ENCODE peak calls at places on chromosome 10, in four cellular contexts. X, V, L and K are unnamed samples.

GRCh38 chr10:85222300-85222699 is 893.9 kb downstream of the CCSER2 start:
- DNase-seq in V (no peak), L (no peak), X (no peak), K (no peak)

GRCh38 chr10:110792476-110792875 is 79.3 kb upstream of the PDCD4 start:
- DNase-seq in X (no peak), V (no peak), L (no peak), K (no peak)

GRCh38 chr10:131207584-131208532 is 103.7 kb downstream of the TCERG1L start:
- DNase-seq in V (no peak), X (no peak), L (no peak), K (no peak)

GRCh38 chr10:125037145-125037544 is 95.2 kb downstream of the ZRANB1 start:
- DNase-seq in V (peak; percentile 65), L (peak; percentile 72), X (no peak), K (no peak)

GRCh38 chr10:22219308-22219707 is 1.5 kb upstream of the EBLN1 start:
- DNase-seq in X (no peak), V (no peak), L (no peak), K (no peak)

GRCh38 chr10:99548041-99548530 is 15.3 kb downstream of the NKX2-3 start:
- DNase-seq in L (no peak), X (no peak), V (no peak), K (no peak)

GRCh38 chr10:69025370-69025896 is 36.8 kb downstream of the KIFBP start:
- DNase-seq in X (no peak), L (no peak), V (no peak), K (no peak)

GRCh38 chr10:73965890-73966768 is 31.8 kb upstream of the VCL start:
- DNase-seq in L (no peak), X (no peak), V (peak; percentile 75), K (peak; percentile 20)

GRCh38 chr10:35339946-35340345 is 3.6 kb downstream of the CCNY start:
- DNase-seq in L (no peak), X (no peak), V (no peak), K (no peak)

GRCh38 chr10:127883516-127883915 is 9.2 kb downstream of the CLRN3 start:
- DNase-seq in L (no peak), X (no peak), V (peak; percentile 23), K (no peak)

GRCh38 chr10:130647341-130647740 is 511.1 kb downstream of the GLRX3 start:
- DNase-seq in X (no peak), L (no peak), V (no peak), K (no peak)

GRCh38 chr10:94439275-94439861 is 37.0 kb downstream of the TBC1D12 start:
- DNase-seq in X (no peak), V (no peak), L (no peak), K (no peak)

GRCh38 chr10:92880233-92880861 is 32.0 kb downstream of the EXOC6 start:
- DNase-seq in V (no peak), X (no peak), L (no peak), K (no peak)

GRCh38 chr10:14379556-14380330 is 49.0 kb upstream of the FRMD4A start:
- DNase-seq in V (no peak), X (no peak), L (no peak), K (no peak)

GRCh38 chr10:71505366-71505760 is 108.6 kb downstream of the CDH23 start:
- DNase-seq in L (no peak), X (no peak), V (no peak), K (no peak)

GRCh38 chr10:44801383-44802327 is 109.5 kb upstream of the TMEM72 start:
- DNase-seq in L (peak; percentile 95), X (no peak), V (peak; percentile 93), K (no peak)

GRCh38 chr10:113228570-113228969 is 278.5 kb downstream of the TCF7L2 start:
- DNase-seq in X (no peak), V (no peak), L (no peak), K (no peak)

GRCh38 chr10:61785410-61786105 is 115.9 kb upstream of the ARID5B start:
- DNase-seq in X (no peak), V (no peak), L (no peak), K (no peak)

GRCh38 chr10:86289577-86289868 is 77.1 kb downstream of the GRID1 start:
- DNase-seq in X (no peak), L (no peak), V (peak; percentile 14), K (no peak)

GRCh38 chr10:37975407-37975991 is 948 bp downstream of the ZNF25 start:
- DNase-seq in V (no peak), L (no peak), X (no peak), K (no peak)

GRCh38 chr10:127649642-127650041 is 87.3 kb upstream of the FOXI2 start:
- DNase-seq in X (no peak), L (no peak), V (no peak), K (no peak)

GRCh38 chr10:117318909-117319308 is 56.3 kb downstream of the PDZD8 start:
- DNase-seq in L (no peak), V (no peak), X (no peak), K (no peak)

GRCh38 chr10:117324367-117324766 is 50.9 kb downstream of the PDZD8 start:
- DNase-seq in X (no peak), V (no peak), L (no peak), K (no peak)

GRCh38 chr10:117327262-117327661 is 48.0 kb downstream of the PDZD8 start:
- DNase-seq in X (no peak), L (no peak), V (no peak), K (no peak)

GRCh38 chr10:117320050-117320665 is 55.1 kb downstream of the PDZD8 start:
- DNase-seq in L (no peak), X (no peak), V (no peak), K (no peak)

DNA sequence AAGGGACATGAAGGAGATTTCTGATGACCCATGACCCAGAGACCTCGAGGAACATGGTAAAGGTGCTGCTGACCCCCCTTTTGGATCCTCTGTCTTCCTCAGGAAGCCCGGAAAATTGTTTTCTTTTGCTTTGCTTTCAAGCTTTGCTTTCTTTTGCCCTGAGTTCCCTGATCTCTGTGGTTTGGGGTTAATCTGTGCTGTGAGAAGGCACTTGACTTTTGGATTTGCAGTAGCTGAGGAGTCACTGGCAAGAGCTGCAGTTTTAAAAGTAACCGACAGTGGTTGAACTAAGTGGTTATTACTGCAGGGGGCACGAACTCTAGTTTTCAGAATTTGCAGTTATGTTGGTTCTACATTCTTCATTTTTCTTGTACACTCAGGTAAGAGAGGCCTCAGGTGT is 53.0 kb downstream of the PDZD8 start:
- DNase-seq in L (no peak), V (no peak), X (no peak), K (no peak)
- H3K27ac ChIP-seq in L (no peak overlapping the region), V (no peak overlapping the region), X (no peak overlapping the region), K (no peak overlapping the region)

GRCh38 chr10:17286562-17287089 is 58.6 kb downstream of the VIM start:
- DNase-seq in V (no peak), L (no peak), X (no peak), K (no peak)

GRCh38 chr10:17276756-17277424 is 48.8 kb downstream of the VIM start:
- DNase-seq in X (no peak), L (no peak), V (no peak), K (no peak)

GRCh38 chr10:17287151-17287550 is 59.1 kb downstream of the VIM start:
- DNase-seq in V (no peak), L (no peak), X (no peak), K (no peak)

GRCh38 chr10:17278607-17279240 is 50.7 kb downstream of the VIM start:
- DNase-seq in L (no peak), V (no peak), X (no peak), K (no peak)

GRCh38 chr10:17282311-17282710 is 54.3 kb downstream of the VIM start:
- DNase-seq in X (no peak), L (no peak), V (no peak), K (no peak)
- H3K27ac ChIP-seq in X (no peak overlapping the region), L (no peak overlapping the region), V (no peak overlapping the region), K (no peak overlapping the region)

DNA sequence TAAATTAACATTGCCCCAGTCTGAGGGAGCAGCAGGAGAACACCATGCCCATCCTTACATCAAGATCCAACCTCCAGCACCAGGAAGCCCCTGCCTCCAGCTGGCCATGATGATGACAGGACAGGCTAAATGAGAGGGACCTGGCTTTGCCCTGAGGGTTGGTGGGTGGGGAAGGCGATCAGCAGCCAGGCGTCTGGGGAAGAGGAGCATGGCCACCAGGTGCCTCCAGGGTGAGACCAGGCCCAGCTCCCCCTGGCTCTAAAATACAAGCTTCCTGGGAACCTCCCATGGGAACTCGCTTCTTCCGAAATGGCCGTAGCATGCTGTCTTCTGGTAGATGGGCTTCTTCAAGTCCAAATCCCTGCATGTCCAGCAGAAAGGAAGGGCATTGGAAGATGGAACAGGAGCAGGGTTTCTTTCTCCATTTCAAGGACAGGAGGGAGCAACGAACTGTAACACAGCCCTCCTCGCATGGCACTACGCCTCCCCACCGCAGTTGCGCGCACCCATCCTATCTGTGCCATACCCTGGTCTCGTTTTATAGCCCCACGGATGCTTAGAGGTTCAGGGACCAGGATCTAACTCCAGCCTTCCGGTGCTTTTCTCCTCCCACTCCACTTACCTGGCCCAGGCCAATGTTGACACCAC is 15.8 kb downstream of the MAT1A start:
- DNase-seq in L (no peak), V (no peak), X (no peak), K (no peak)
- H3K27ac ChIP-seq in L (peak overlapping the region; percentile 40), V (no peak overlapping the region), X (no peak overlapping the region), K (no peak overlapping the region)

GRCh38 chr10:4683838-4684237 is 142.2 kb upstream of the AKR1E2 start:
- DNase-seq in X (no peak), V (no peak), L (no peak), K (no peak)

GRCh38 chr10:4685904-4686643 is 139.9 kb upstream of the AKR1E2 start:
- DNase-seq in V (no peak), L (no peak), X (no peak), K (no peak)

GRCh38 chr10:4686644-4686996 is 139.4 kb upstream of the AKR1E2 start:
- DNase-seq in V (no peak), X (no peak), L (no peak), K (no peak)

GRCh38 chr10:4684434-4684833 is 141.6 kb upstream of the AKR1E2 start:
- DNase-seq in L (no peak), X (no peak), V (no peak), K (no peak)

DNA sequence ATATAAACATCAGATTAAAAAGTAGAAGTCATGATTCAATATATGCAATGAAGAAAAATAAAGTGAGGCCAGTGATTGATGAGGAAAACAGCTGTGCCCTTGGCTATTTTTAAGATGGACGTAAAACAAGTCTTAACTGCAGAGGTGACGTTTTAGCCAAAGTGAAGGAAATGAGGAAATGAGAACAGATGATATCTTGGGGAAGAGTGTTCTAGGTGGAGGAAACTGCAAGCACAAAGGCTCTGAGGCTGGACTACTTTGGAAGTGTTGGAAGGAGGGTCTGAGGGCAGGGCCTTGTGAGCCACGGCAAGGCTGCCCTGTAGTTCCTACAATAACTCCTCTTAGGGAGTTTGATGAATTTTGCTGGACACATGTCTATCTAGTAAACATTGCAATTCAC is 140.5 kb upstream of the AKR1E2 start:
- DNase-seq in V (no peak), X (no peak), L (no peak), K (no peak)
- H3K27ac ChIP-seq in V (peak overlapping the region; percentile 33), X (no peak overlapping the region), L (peak overlapping the region; percentile 66), K (no peak overlapping the region)

GRCh38 chr10:88161070-88161469 is 297.6 kb downstream of the PTEN start:
- DNase-seq in V (no peak), X (no peak), L (no peak), K (no peak)
- H3K27ac ChIP-seq in V (no peak overlapping the region), X (no peak overlapping the region), L (no peak overlapping the region), K (no peak overlapping the region)

GRCh38 chr10:76336213-76336963 is 905.0 kb downstream of the LRMDA start:
- DNase-seq in X (no peak), V (no peak), L (no peak), K (no peak)

GRCh38 chr10:76337641-76338040 is 906.2 kb downstream of the LRMDA start:
- DNase-seq in V (no peak), X (no peak), L (no peak), K (no peak)

GRCh38 chr10:76334306-76334705 is 902.9 kb downstream of the LRMDA start:
- DNase-seq in V (no peak), L (peak; percentile 14), X (no peak), K (no peak)

GRCh38 chr10:76341740-76342139 is 910.3 kb downstream of the LRMDA start:
- DNase-seq in L (no peak), X (no peak), V (no peak), K (no peak)

GRCh38 chr10:76338187-76338586 is 906.8 kb downstream of the LRMDA start:
- DNase-seq in X (no peak), L (no peak), V (no peak), K (no peak)
- H3K27ac ChIP-seq in X (no peak overlapping the region), L (no peak overlapping the region), V (no peak overlapping the region), K (no peak overlapping the region)